ENCODE peak calls at places on chromosome 1, in five cellular contexts. P is IMR-90, N is T-cell, S is AML-193, X is NCI-H1105. Q is an unnamed sample.

GRCh38 chr1:178768423-178768822 is 43.4 kb downstream of the RALGPS2 start:
- DNase-seq in P (no peak), N (peak; percentile 4), S (peak; percentile 65), X (peak; percentile 4), Q (peak; percentile 9)

GRCh38 chr1:75124510-75124909 is 9.7 kb upstream of the LHX8 start:
- DNase-seq in P (no peak), N (no peak), S (no peak), X (no peak), Q (no peak)

GRCh38 chr1:91080650-91081049 is 58.8 kb upstream of the ZNF644 start:
- DNase-seq in P (no peak), N (no peak), S (no peak), X (no peak), Q (no peak)

GRCh38 chr1:8848663-8849386 is 29.7 kb downstream of the ENO1 start:
- DNase-seq in P (peak; percentile 93), N (peak; percentile 62), S (peak; percentile 66), X (peak; percentile 93), Q (peak; percentile 72)

GRCh38 chr1:246176126-246177024 is 330.7 kb downstream of the SMYD3 start:
- DNase-seq in P (peak; percentile 29), N (no peak), S (no peak), X (no peak), Q (no peak)

GRCh38 chr1:159171254-159171687 is at the start of gene CADM3:
- DNase-seq in P (no peak), N (no peak), S (no peak), X (peak; percentile 74), Q (no peak)

GRCh38 chr1:247119600-247120407 is 15.6 kb upstream of the ZNF669 start:
- DNase-seq in P (no peak), N (no peak), S (no peak), X (no peak), Q (no peak)

GRCh38 chr1:182087951-182088350 is 26.4 kb upstream of the ZNF648 start:
- DNase-seq in P (no peak), N (no peak), S (no peak), X (no peak), Q (no peak)

GRCh38 chr1:7768583-7768982 is 2.5 kb upstream of the VAMP3 start:
- DNase-seq in P (no peak), N (no peak), S (no peak), X (no peak), Q (no peak)

GRCh38 chr1:56017336-56017735 is 562.0 kb downstream of the PLPP3 start:
- DNase-seq in P (peak; percentile 62), N (no peak), S (no peak), X (no peak), Q (no peak)

Q was measured in effector memory CD8-positive, alpha-beta T cell.